ENCODE peak calls at places on chromosome 1, in nine cellular contexts. T is mammary epithelial cell, K is pancreas, W is GM23248, P is IMR-90, S is cardiac muscle cell, Y is H1, Q is epithelial cell of proximal tubule, L is tibial nerve. D is an unnamed sample.

GRCh38 chr1:159957824-159958268 is 3.8 kb upstream of the SLAMF9 start:
- DNase-seq in T (no peak), K (no peak), W (no peak), P (no peak), S (no peak), Y (no peak), Q (no peak), L (no peak), D (no peak)

GRCh38 chr1:2970311-2971145 is 50.7 kb upstream of the ACTRT2 start:
- DNase-seq in T (no peak), K (peak; percentile 40), W (no peak), P (no peak), S (no peak), Y (no peak), Q (no peak), L (no peak), D (no peak)

GRCh38 chr1:203557958-203558760 is 64.2 kb downstream of the OPTC start:
- DNase-seq in T (peak; percentile 97), K (no peak), W (peak; percentile 100), P (peak; percentile 100), S (peak; percentile 94), Y (no peak), Q (no peak), L (peak; percentile 68), D (no peak)

GRCh38 chr1:243930822-243931671 is 81.0 kb upstream of the AKT3 start:
- DNase-seq in T (no peak), K (no peak), W (no peak), P (no peak), S (peak; percentile 22), Y (peak; percentile 63), Q (no peak), L (no peak), D (no peak)

GRCh38 chr1:226736908-226737818 is 1.9 kb downstream of the ITPKB start:
- DNase-seq in T (peak; percentile 10), K (peak; percentile 79), W (peak; percentile 68), P (peak; percentile 23), S (peak; percentile 47), Y (peak; percentile 71), Q (no peak), L (no peak), D (peak; percentile 48)

GRCh38 chr1:155979525-155980343 is 1.4 kb upstream of the ARHGEF2 start:
- DNase-seq in T (peak; percentile 14), K (no peak), W (peak; percentile 63), P (no peak), S (no peak), Y (no peak), Q (no peak), L (no peak), D (no peak)

GRCh38 chr1:34166191-34167090 is 1.4 kb upstream of the CSMD2 start:
- DNase-seq in T (no peak), K (peak; percentile 67), W (peak; percentile 48), P (no peak), S (peak; percentile 17), Y (peak; percentile 83), Q (no peak), L (no peak), D (no peak)

GRCh38 chr1:39268906-39269305 is 64.4 kb downstream of the MACF1 start:
- DNase-seq in T (peak; percentile 73), K (no peak), W (peak; percentile 44), P (peak; percentile 13), S (no peak), Y (peak; percentile 62), Q (no peak), L (no peak), D (no peak)

GRCh38 chr1:151673407-151673806 is 43.2 kb downstream of the CELF3 start:
- DNase-seq in T (no peak), K (no peak), W (no peak), P (no peak), S (no peak), Y (no peak), Q (no peak), L (no peak), D (no peak)

GRCh38 chr1:67738401-67738800 is 53.4 kb downstream of the GADD45A start:
- DNase-seq in T (peak; percentile 76), K (no peak), W (no peak), P (no peak), S (no peak), Y (no peak), Q (no peak), L (no peak), D (no peak)

GRCh38 chr1:203612932-203613682 is 13.5 kb upstream of the ATP2B4 start:
- DNase-seq in T (no peak), K (no peak), W (no peak), P (peak; percentile 66), S (peak; percentile 32), Y (no peak), Q (no peak), L (no peak), D (no peak)

GRCh38 chr1:174534789-174535188 is 87.0 kb downstream of the GPR52 start:
- DNase-seq in T (peak; percentile 66), K (no peak), W (peak; percentile 64), P (peak; percentile 82), S (no peak), Y (no peak), Q (no peak), L (no peak), D (no peak)

GRCh38 chr1:4711191-4711915 is 56.9 kb downstream of the AJAP1 start:
- DNase-seq in T (no peak), K (no peak), W (no peak), P (no peak), S (no peak), Y (peak; percentile 66), Q (no peak), L (no peak), D (no peak)

GRCh38 chr1:151494741-151495281 is 16.4 kb upstream of the CGN start:
- DNase-seq in T (peak; percentile 77), K (no peak), W (peak; percentile 68), P (peak; percentile 56), S (peak; percentile 79), Y (no peak), Q (peak; percentile 82), L (no peak), D (no peak)

GRCh38 chr1:89911186-89911976 is 83.5 kb upstream of the ZNF326 start:
- DNase-seq in T (no peak), K (no peak), W (no peak), P (peak; percentile 60), S (no peak), Y (no peak), Q (no peak), L (no peak), D (no peak)

GRCh38 chr1:46076343-46076742 is 56.1 kb downstream of the PIK3R3 start:
- DNase-seq in T (no peak), K (no peak), W (no peak), P (no peak), S (no peak), Y (no peak), Q (no peak), L (no peak), D (no peak)
- H3K4me3 ChIP-seq in T (no peak overlapping the region), K (no peak overlapping the region), W (no peak overlapping the region), P (no peak overlapping the region), S (no peak overlapping the region), Y (no peak overlapping the region), Q (no peak overlapping the region), L (no peak overlapping the region), D (no peak overlapping the region)

GRCh38 chr1:43887748-43888147 is 45.9 kb upstream of the ARTN start:
- DNase-seq in T (peak; percentile 23), K (no peak), W (no peak), P (no peak), S (no peak), Y (no peak), Q (no peak), L (no peak), D (no peak)

GRCh38 chr1:43898981-43899380 is 34.6 kb upstream of the ARTN start:
- DNase-seq in T (no peak), K (no peak), W (no peak), P (no peak), S (no peak), Y (no peak), Q (no peak), L (no peak), D (no peak)

GRCh38 chr1:43890815-43891214 is 42.8 kb upstream of the ARTN start:
- DNase-seq in T (no peak), K (no peak), W (peak; percentile 40), P (peak; percentile 28), S (no peak), Y (no peak), Q (no peak), L (no peak), D (no peak)

DNA sequence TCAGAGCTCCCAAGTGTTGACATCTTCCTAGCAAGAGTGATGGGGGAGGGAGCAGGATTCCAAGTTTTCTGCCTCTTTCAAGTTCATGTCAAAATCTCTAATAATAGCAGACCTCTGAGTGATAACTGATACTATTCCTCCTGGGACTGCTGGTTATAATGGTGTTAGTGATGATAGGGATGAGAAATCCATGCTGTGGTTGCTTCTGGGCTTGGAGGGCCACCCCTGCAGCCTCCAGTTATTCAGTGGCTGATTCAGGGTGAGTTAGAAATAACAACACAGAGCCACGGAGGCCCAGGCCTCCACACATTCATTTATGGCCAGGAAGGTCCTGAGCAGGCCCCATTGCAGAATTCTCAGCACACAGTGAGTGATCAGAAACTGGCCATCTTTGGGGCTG is 40.6 kb upstream of the ARTN start:
- DNase-seq in T (no peak), K (no peak), W (peak; percentile 53), P (peak; percentile 51), S (peak; percentile 43), Y (no peak), Q (no peak), L (no peak), D (no peak)
- H3K4me3 ChIP-seq in T (no peak overlapping the region), K (no peak overlapping the region), W (no peak overlapping the region), P (no peak overlapping the region), S (no peak overlapping the region), Y (no peak overlapping the region), Q (no peak overlapping the region), L (no peak overlapping the region), D (no peak overlapping the region)

GRCh38 chr1:234965128-234965527 is 163.5 kb downstream of the TOMM20 start:
- DNase-seq in T (no peak), K (no peak), W (no peak), P (no peak), S (peak; percentile 65), Y (no peak), Q (no peak), L (no peak), D (no peak)

GRCh38 chr1:234963904-234964702 is 164.5 kb downstream of the TOMM20 start:
- DNase-seq in T (no peak), K (no peak), W (no peak), P (no peak), S (no peak), Y (no peak), Q (no peak), L (no peak), D (no peak)

GRCh38 chr1:234962340-234962989 is 166.2 kb downstream of the TOMM20 start:
- DNase-seq in T (peak; percentile 20), K (no peak), W (peak; percentile 99), P (peak; percentile 100), S (peak; percentile 99), Y (no peak), Q (peak; percentile 96), L (peak; percentile 57), D (no peak)

GRCh38 chr1:234961468-234962339 is 166.9 kb downstream of the TOMM20 start:
- DNase-seq in T (no peak), K (no peak), W (peak; percentile 88), P (peak; percentile 96), S (peak; percentile 95), Y (no peak), Q (no peak), L (no peak), D (no peak)

GRCh38 chr1:234963180-234963903 is 165.3 kb downstream of the TOMM20 start:
- DNase-seq in T (no peak), K (no peak), W (peak; percentile 97), P (peak; percentile 95), S (peak; percentile 93), Y (no peak), Q (no peak), L (peak; percentile 78), D (peak; percentile 83)
- H3K4me3 ChIP-seq in T (no peak overlapping the region), K (no peak overlapping the region), W (peak overlapping the region; percentile 52), P (no peak overlapping the region), S (no peak overlapping the region), Y (no peak overlapping the region), Q (no peak overlapping the region), L (no peak overlapping the region), D (peak overlapping the region; percentile 35)

GRCh38 chr1:31706384-31707058 is 2.7 kb upstream of the COL16A1 start:
- DNase-seq in T (no peak), K (no peak), W (peak; percentile 50), P (peak; percentile 21), S (no peak), Y (no peak), Q (no peak), L (no peak), D (no peak)
- H3K4me3 ChIP-seq in T (no peak overlapping the region), K (no peak overlapping the region), W (no peak overlapping the region), P (no peak overlapping the region), S (no peak overlapping the region), Y (no peak overlapping the region), Q (no peak overlapping the region), L (no peak overlapping the region), D (no peak overlapping the region)